ENCODE peak calls at places on chromosome 19, in nine cellular contexts. P is body of pancreas, Y is spleen, M is cardiac fibroblast, I is retinal pigment epithelial cell, O is Peyer's patch, X is neural progenitor cell, H is IMR-90, R is NB4. L is an unnamed sample.

GRCh38 chr19:11420894-11421606 is 1.9 kb upstream of the RGL3 start:
- DNase-seq in P (no peak), Y (no peak), M (no peak), I (no peak), O (peak), X (peak), H (no peak), R (no peak), L (no peak)

GRCh38 chr19:46232468-46232867 is 2.9 kb downstream of the IGFL1 start:
- DNase-seq in P (no peak), Y (no peak), M (no peak), I (no peak), O (no peak), X (no peak), H (no peak), R (no peak), L (no peak)

GRCh38 chr19:5313307-5313706 is 27.3 kb downstream of the PTPRS start:
- DNase-seq in P (no peak), Y (peak), M (no peak), I (no peak), O (peak), X (no peak), H (no peak), R (no peak), L (no peak)

GRCh38 chr19:35757231-35757748 is 461 bp upstream of the HSPB6 start:
- DNase-seq in P (peak), Y (peak), M (peak), I (peak), O (peak), X (peak), H (peak), R (peak), L (peak)

GRCh38 chr19:19600793-19601346 is 17.6 kb downstream of the PBX4 start:
- DNase-seq in P (no peak), Y (no peak), M (no peak), I (no peak), O (no peak), X (no peak), H (no peak), R (no peak), L (no peak)

GRCh38 chr19:56973713-56974553 is 133.4 kb upstream of the PEG3 start:
- DNase-seq in P (no peak), Y (no peak), M (no peak), I (no peak), O (no peak), X (no peak), H (no peak), R (no peak), L (no peak)

GRCh38 chr19:29678484-29679106 is 13.3 kb downstream of the PLEKHF1 start:
- DNase-seq in P (no peak), Y (peak), M (no peak), I (no peak), O (peak), X (no peak), H (no peak), R (no peak), L (no peak)

GRCh38 chr19:1376415-1376805 is 7.3 kb upstream of the NDUFS7 start:
- DNase-seq in P (no peak), Y (no peak), M (no peak), I (no peak), O (no peak), X (no peak), H (no peak), R (no peak), L (no peak)

GRCh38 chr19:33133438-33134031 is 1.6 kb downstream of the WDR88 start:
- DNase-seq in P (no peak), Y (no peak), M (no peak), I (no peak), O (no peak), X (peak), H (no peak), R (no peak), L (no peak)

GRCh38 chr19:581399-582111 is 8.1 kb upstream of the HCN2 start:
- DNase-seq in P (no peak), Y (no peak), M (no peak), I (no peak), O (no peak), X (no peak), H (no peak), R (no peak), L (no peak)

GRCh38 chr19:39145180-39145953 is 19.8 kb downstream of the PAK4 start:
- DNase-seq in P (no peak), Y (no peak), M (no peak), I (no peak), O (no peak), X (no peak), H (no peak), R (no peak), L (no peak)

GRCh38 chr19:45069056-45069455 is 7.2 kb downstream of the ZNF296 start:
- DNase-seq in P (no peak), Y (no peak), M (no peak), I (no peak), O (no peak), X (peak), H (no peak), R (no peak), L (no peak)

GRCh38 chr19:6241056-6241455 is 38.7 kb downstream of the MLLT1 start:
- DNase-seq in P (no peak), Y (peak), M (no peak), I (no peak), O (no peak), X (no peak), H (no peak), R (no peak), L (no peak)

GRCh38 chr19:11887618-11888531 is at the start of gene ZNF69:
- DNase-seq in P (peak), Y (peak), M (peak), I (peak), O (peak), X (peak), H (peak), R (no peak), L (no peak)

GRCh38 chr19:33282036-33282686 is 20.2 kb downstream of the CEBPA start:
- DNase-seq in P (no peak), Y (no peak), M (no peak), I (no peak), O (no peak), X (no peak), H (no peak), R (peak), L (no peak)

GRCh38 chr19:33098023-33098652 is 17.2 kb downstream of the GPATCH1 start:
- DNase-seq in P (no peak), Y (no peak), M (peak), I (no peak), O (no peak), X (no peak), H (no peak), R (no peak), L (no peak)

GRCh38 chr19:1055886-1056620 is 10.9 kb upstream of the ARHGAP45 start:
- DNase-seq in P (no peak), Y (no peak), M (no peak), I (no peak), O (no peak), X (no peak), H (no peak), R (no peak), L (no peak)

GRCh38 chr19:46386151-46386550 is 27.2 kb downstream of the CCDC8 start:
- DNase-seq in P (peak), Y (peak), M (no peak), I (no peak), O (no peak), X (no peak), H (no peak), R (peak), L (no peak)

GRCh38 chr19:46206176-46206575 is 23.4 kb upstream of the IGFL1 start:
- DNase-seq in P (no peak), Y (no peak), M (no peak), I (no peak), O (no peak), X (no peak), H (no peak), R (no peak), L (no peak)

GRCh38 chr19:19384486-19384885 is 21.0 kb upstream of the GATAD2A start:
- DNase-seq in P (no peak), Y (peak), M (no peak), I (no peak), O (no peak), X (no peak), H (no peak), R (no peak), L (no peak)

GRCh38 chr19:42253245-42254082 is 1.5 kb downstream of the ERF start:
- DNase-seq in P (peak), Y (peak), M (no peak), I (no peak), O (peak), X (peak), H (peak), R (peak), L (no peak)

GRCh38 chr19:35902870-35903475 is 644 bp downstream of the HCST start:
- DNase-seq in P (no peak), Y (peak), M (no peak), I (no peak), O (no peak), X (no peak), H (no peak), R (no peak), L (no peak)

GRCh38 chr19:46970815-46971214 is 48.8 kb upstream of the NPAS1 start:
- DNase-seq in P (no peak), Y (no peak), M (peak), I (no peak), O (no peak), X (no peak), H (peak), R (no peak), L (peak)

GRCh38 chr19:45090034-45090433 is 2.9 kb upstream of the PPP1R37 start:
- DNase-seq in P (no peak), Y (peak), M (no peak), I (no peak), O (no peak), X (no peak), H (no peak), R (no peak), L (no peak)

GRCh38 chr19:16400911-16401675 is 70.7 kb downstream of the EPS15L1 start:
- DNase-seq in P (no peak), Y (peak), M (no peak), I (no peak), O (no peak), X (no peak), H (peak), R (no peak), L (no peak)

GRCh38 chr19:23887642-23888041 is 27.0 kb upstream of the ZNF726 start:
- DNase-seq in P (no peak), Y (no peak), M (no peak), I (no peak), O (no peak), X (no peak), H (no peak), R (no peak), L (no peak)

GRCh38 chr19:8665468-8666213 is 33.0 kb downstream of the ACTL9 start:
- DNase-seq in P (no peak), Y (no peak), M (no peak), I (no peak), O (no peak), X (no peak), H (no peak), R (peak), L (no peak)

GRCh38 chr19:57850553-57851017 is 926 bp downstream of the ZNF587 start:
- DNase-seq in P (peak), Y (no peak), M (peak), I (peak), O (peak), X (peak), H (peak), R (no peak), L (no peak)

GRCh38 chr19:8451885-8452284 is 7.1 kb downstream of the HNRNPM start:
- DNase-seq in P (no peak), Y (no peak), M (peak), I (peak), O (no peak), X (peak), H (peak), R (peak), L (no peak)

GRCh38 chr19:46722004-46722380 is 5.1 kb upstream of the PRKD2 start:
- DNase-seq in P (no peak), Y (peak), M (no peak), I (no peak), O (no peak), X (no peak), H (no peak), R (no peak), L (no peak)

GRCh38 chr19:32416749-32417469 is 11.3 kb downstream of the DPY19L3 start:
- DNase-seq in P (no peak), Y (no peak), M (peak), I (no peak), O (no peak), X (no peak), H (peak), R (no peak), L (no peak)

GRCh38 chr19:51296331-51297093 is 14.9 kb upstream of the IGLON5 start:
- DNase-seq in P (no peak), Y (no peak), M (no peak), I (no peak), O (no peak), X (peak), H (no peak), R (peak), L (no peak)

GRCh38 chr19:47226426-47227346 is 4.3 kb downstream of the BBC3 start:
- DNase-seq in P (peak), Y (peak), M (peak), I (no peak), O (peak), X (peak), H (peak), R (peak), L (no peak)

GRCh38 chr19:42313096-42313839 is at the start of gene TMEM145:
- DNase-seq in P (peak), Y (no peak), M (peak), I (no peak), O (no peak), X (peak), H (peak), R (peak), L (no peak)

GRCh38 chr19:20787766-20788165 is 11.7 kb downstream of the ZNF66 start:
- DNase-seq in P (no peak), Y (no peak), M (peak), I (no peak), O (no peak), X (no peak), H (peak), R (no peak), L (no peak)

GRCh38 chr19:13020002-13020414 is 24.7 kb downstream of the NFIX start:
- DNase-seq in P (no peak), Y (no peak), M (no peak), I (no peak), O (no peak), X (peak), H (peak), R (no peak), L (no peak)
- TF ChIP-seq CTCF in P (no peak), Y (no peak), M (no peak), I (no peak), O (no peak), X (no peak), H (no peak), R (no peak), L (no peak)

DNA sequence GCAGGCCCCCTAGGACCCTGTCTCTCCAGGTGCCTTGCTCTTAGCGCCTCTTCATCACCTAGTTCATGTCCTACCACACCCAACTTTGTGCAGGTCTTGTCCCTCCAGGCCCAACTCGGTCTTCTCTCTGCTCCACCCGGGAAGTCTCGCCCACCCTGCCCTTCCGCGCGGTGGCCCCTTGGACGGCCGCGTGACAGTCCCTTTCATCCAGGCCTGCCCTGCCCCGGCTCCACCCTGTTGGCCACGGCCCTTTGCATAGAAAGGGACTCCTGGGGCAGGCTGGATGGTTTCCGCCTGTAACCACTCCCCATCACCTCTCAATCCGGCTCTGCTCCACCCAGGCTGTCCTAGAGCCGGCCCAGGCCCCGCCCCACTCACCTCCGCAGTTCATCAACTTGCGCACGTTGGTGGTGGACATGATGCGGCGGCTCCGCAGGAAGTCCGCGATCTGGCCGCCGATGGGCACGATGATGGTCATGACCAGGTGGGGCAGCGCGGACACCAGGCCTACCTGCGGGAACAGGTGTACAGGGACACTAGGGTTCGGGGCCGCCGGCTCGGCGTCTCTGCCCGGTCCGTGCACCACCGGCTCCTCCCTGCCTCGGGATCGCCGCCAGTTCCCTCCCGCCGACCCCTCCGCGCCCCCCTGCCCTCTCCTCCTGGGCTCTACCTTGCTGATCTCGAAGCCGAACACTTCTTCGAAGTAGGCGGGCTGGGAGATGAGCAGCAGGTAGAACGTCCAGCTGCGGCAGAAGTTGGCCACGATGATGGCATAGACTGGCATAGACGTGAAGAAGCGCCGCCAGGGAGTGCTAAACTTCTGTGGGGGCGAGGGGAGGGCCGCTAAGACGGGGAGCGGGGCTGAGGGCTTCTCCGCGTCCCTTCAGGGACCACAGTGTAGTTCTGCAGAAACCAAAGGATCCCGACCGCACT is 7.2 kb downstream of the GFY start:
- DNase-seq in P (no peak), Y (no peak), M (no peak), I (no peak), O (no peak), X (peak), H (no peak), R (no peak), L (no peak)
- H3K4me3 ChIP-seq in P (no peak), Y (no peak), M (no peak), I (no peak), O (no peak), X (peak), H (no peak), R (no peak), L (no peak)

DNA sequence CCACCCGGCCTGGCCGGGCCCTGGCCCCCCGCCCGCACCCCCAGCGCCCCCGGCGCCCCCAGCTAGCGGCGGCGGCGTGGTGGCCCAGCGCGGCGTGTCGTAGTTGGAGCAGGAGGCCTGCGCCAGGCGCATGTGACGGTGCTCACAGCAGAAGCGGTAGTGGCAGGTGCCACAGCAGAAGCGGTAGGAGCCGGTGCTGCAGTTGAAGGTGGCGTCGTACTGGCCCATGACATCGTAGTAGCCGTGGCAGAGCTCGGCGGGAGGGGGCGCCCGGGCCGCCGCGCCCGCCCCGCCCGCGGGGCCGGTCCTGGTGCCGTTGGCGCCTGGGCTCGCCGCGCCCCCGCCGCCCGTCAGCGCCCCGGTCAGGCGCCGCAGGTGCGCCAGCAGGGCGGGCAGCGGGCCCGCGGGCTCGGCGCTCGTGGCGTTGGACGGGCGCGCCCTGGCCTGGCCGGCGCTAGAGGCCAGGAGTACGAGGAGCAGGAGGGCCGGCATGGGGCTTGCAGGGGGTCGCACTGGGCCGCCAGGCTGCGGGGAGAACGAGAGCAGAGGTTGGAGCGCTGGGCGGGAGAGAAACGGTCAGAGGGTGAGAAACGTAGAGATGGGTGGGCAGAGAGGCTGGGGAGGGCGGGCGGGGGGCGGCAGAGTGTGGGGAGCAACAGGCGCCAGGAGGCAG is 592 bp downstream of the SHISA7 start:
- DNase-seq in P (no peak), Y (no peak), M (no peak), I (no peak), O (no peak), X (peak), H (no peak), R (no peak), L (no peak)
- TF ChIP-seq CTCF in P (no peak), Y (no peak), M (no peak), I (no peak), O (no peak), X (no peak), H (no peak), R (no peak), L (no peak)

DNA sequence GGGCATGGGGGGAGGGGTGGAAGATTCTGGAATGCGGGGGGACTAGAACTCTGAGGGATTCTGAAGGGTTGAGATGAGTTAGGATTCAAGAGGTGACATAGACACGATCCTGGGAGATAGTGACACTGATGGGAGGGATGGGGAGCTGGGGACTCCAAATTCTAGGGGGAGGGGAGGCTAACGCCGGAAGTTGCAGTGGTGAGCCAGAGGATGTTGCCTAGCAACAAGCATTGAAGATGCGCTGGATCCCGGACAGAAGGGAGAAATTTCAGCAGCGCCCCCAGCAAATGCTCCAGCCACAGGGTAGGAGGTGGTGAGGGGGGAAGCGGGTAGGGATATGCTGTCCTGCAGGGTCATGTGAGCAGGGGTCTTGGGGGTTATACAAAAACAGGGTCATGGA is 6.9 kb upstream of the LTBP4 start:
- DNase-seq in P (no peak), Y (no peak), M (no peak), I (no peak), O (no peak), X (peak), H (no peak), R (no peak), L (no peak)
- H3K4me3 ChIP-seq in P (no peak), Y (no peak), M (no peak), I (no peak), O (no peak), X (no peak), H (no peak), R (no peak), L (no peak)

DNA sequence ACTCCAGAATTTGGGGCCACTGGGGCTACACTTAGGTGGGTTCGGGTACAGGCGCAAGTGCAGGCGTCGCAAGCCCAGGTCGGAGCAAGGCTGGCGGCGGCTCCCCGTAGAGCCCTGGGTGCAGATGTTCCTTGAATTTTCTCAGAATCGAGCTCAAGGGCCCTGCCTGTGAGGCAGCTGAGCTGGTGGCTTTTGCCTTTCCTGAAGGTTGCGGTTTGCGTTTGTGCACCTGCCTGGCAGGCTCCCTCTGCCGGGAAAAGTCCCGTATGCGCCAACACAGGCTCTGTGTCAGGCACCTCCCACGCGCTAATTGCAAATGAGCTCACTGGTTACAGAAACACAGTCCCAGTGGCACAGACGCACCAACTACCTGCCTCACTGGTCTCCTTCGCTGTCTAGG is 5.9 kb downstream of the DOHH start:
- DNase-seq in P (no peak), Y (no peak), M (no peak), I (no peak), O (no peak), X (no peak), H (no peak), R (no peak), L (no peak)
- TF ChIP-seq CTCF in P (no peak), Y (no peak), M (no peak), I (no peak), O (no peak), X (no peak), H (no peak), R (no peak), L (no peak)

L was measured in AG09309.